ENCODE peak calls at places on chromosomes 7 and 10, in six cellular contexts. One of them, this sample, is unnamed.
A peak's percentile ranks its signal among the peaks of the same experiment; 100 is the strongest.

GRCh38 chr10:974038-974784 is 14.0 kb upstream of the GTPBP4 start:
- DNase-seq in nephron progenitor cell: no peak
- DNase-seq in heart right ventricle: no peak
- DNase-seq in kidney: no peak
- DNase-seq in GM20000: no peak
- DNase-seq in psoas muscle: no peak
- DNase-seq in this sample: no peak

GRCh38 chr10:110310741-110311140 is 6.0 kb upstream of the SMNDC1 start:
- DNase-seq in nephron progenitor cell: no peak
- DNase-seq in heart right ventricle: no peak
- DNase-seq in kidney: no peak
- DNase-seq in GM20000: no peak
- DNase-seq in psoas muscle: no peak
- DNase-seq in this sample: no peak

GRCh38 chr7:105131033-105131656 is 117.1 kb downstream of the KMT2E start:
- DNase-seq in nephron progenitor cell: peak; percentile 32
- DNase-seq in heart right ventricle: no peak
- DNase-seq in kidney: no peak
- DNase-seq in GM20000: peak; percentile 26
- DNase-seq in psoas muscle: no peak
- DNase-seq in this sample: no peak

GRCh38 chr7:148664319-148664718 is 34.4 kb upstream of the CUL1 start:
- DNase-seq in nephron progenitor cell: no peak
- DNase-seq in heart right ventricle: peak; percentile 41
- DNase-seq in kidney: peak; percentile 82
- DNase-seq in GM20000: no peak
- DNase-seq in psoas muscle: no peak
- DNase-seq in this sample: no peak

GRCh38 chr10:112209534-112210200 is 26.1 kb upstream of the GPAM start:
- DNase-seq in nephron progenitor cell: no peak
- DNase-seq in heart right ventricle: no peak
- DNase-seq in kidney: peak; percentile 73
- DNase-seq in GM20000: no peak
- DNase-seq in psoas muscle: no peak
- DNase-seq in this sample: no peak

GRCh38 chr7:137953043-137953691 is 48.7 kb downstream of the CREB3L2 start:
- DNase-seq in nephron progenitor cell: no peak
- DNase-seq in heart right ventricle: no peak
- DNase-seq in kidney: no peak
- DNase-seq in GM20000: no peak
- DNase-seq in psoas muscle: no peak
- DNase-seq in this sample: no peak

GRCh38 chr10:35780970-35781642 is 139.0 kb upstream of the FZD8 start:
- DNase-seq in nephron progenitor cell: no peak
- DNase-seq in heart right ventricle: no peak
- DNase-seq in kidney: no peak
- DNase-seq in GM20000: no peak
- DNase-seq in psoas muscle: no peak
- DNase-seq in this sample: no peak

GRCh38 chr7:87567052-87567451 is 33.6 kb downstream of the ABCB1 start:
- DNase-seq in nephron progenitor cell: no peak
- DNase-seq in heart right ventricle: no peak
- DNase-seq in kidney: no peak
- DNase-seq in GM20000: no peak
- DNase-seq in psoas muscle: no peak
- DNase-seq in this sample: no peak

GRCh38 chr7:101124376-101125056 is 2.4 kb upstream of the SERPINE1 start:
- DNase-seq in nephron progenitor cell: no peak
- DNase-seq in heart right ventricle: no peak
- DNase-seq in kidney: no peak
- DNase-seq in GM20000: no peak
- DNase-seq in psoas muscle: no peak
- DNase-seq in this sample: no peak

GRCh38 chr7:4236389-4236788 is 445.7 kb upstream of the FOXK1 start:
- DNase-seq in nephron progenitor cell: no peak
- DNase-seq in heart right ventricle: no peak
- DNase-seq in kidney: no peak
- DNase-seq in GM20000: no peak
- DNase-seq in psoas muscle: no peak
- DNase-seq in this sample: peak; percentile 59

GRCh38 chr10:29858352-29859267 is 200.8 kb downstream of the JCAD start:
- DNase-seq in nephron progenitor cell: peak; percentile 43
- DNase-seq in heart right ventricle: peak; percentile 67
- DNase-seq in kidney: peak; percentile 80
- DNase-seq in GM20000: no peak
- DNase-seq in psoas muscle: peak; percentile 86
- DNase-seq in this sample: no peak

GRCh38 chr10:74047871-74048270 is 50.0 kb downstream of the VCL start:
- DNase-seq in nephron progenitor cell: no peak
- DNase-seq in heart right ventricle: no peak
- DNase-seq in kidney: no peak
- DNase-seq in GM20000: no peak
- DNase-seq in psoas muscle: no peak
- DNase-seq in this sample: no peak

GRCh38 chr7:81211617-81212016 is 292.8 kb upstream of the SEMA3C start:
- DNase-seq in nephron progenitor cell: no peak
- DNase-seq in heart right ventricle: no peak
- DNase-seq in kidney: no peak
- DNase-seq in GM20000: no peak
- DNase-seq in psoas muscle: no peak
- DNase-seq in this sample: no peak

GRCh38 chr10:99461230-99461629 is 30.8 kb upstream of the GOT1 start:
- DNase-seq in nephron progenitor cell: no peak
- DNase-seq in heart right ventricle: no peak
- DNase-seq in kidney: no peak
- DNase-seq in GM20000: no peak
- DNase-seq in psoas muscle: no peak
- DNase-seq in this sample: no peak

GRCh38 chr7:123538189-123538714 is 3.9 kb upstream of the IQUB start:
- DNase-seq in nephron progenitor cell: no peak
- DNase-seq in heart right ventricle: no peak
- DNase-seq in kidney: no peak
- DNase-seq in GM20000: no peak
- DNase-seq in psoas muscle: no peak
- DNase-seq in this sample: no peak

GRCh38 chr10:63605568-63605967 is 84.4 kb downstream of the REEP3 start:
- DNase-seq in nephron progenitor cell: no peak
- DNase-seq in heart right ventricle: no peak
- DNase-seq in kidney: no peak
- DNase-seq in GM20000: no peak
- DNase-seq in psoas muscle: no peak
- DNase-seq in this sample: no peak

GRCh38 chr7:24075426-24075810 is 208.6 kb upstream of the NPY start:
- DNase-seq in nephron progenitor cell: no peak
- DNase-seq in heart right ventricle: no peak
- DNase-seq in kidney: no peak
- DNase-seq in GM20000: no peak
- DNase-seq in psoas muscle: no peak
- DNase-seq in this sample: no peak

GRCh38 chr10:31404640-31405039 is 85.6 kb downstream of the ZEB1 start:
- DNase-seq in nephron progenitor cell: no peak
- DNase-seq in heart right ventricle: no peak
- DNase-seq in kidney: no peak
- DNase-seq in GM20000: no peak
- DNase-seq in psoas muscle: no peak
- DNase-seq in this sample: no peak

GRCh38 chr10:42980553-42981357 is 96.1 kb upstream of the RET start:
- DNase-seq in nephron progenitor cell: no peak
- DNase-seq in heart right ventricle: no peak
- DNase-seq in kidney: peak; percentile 39
- DNase-seq in GM20000: no peak
- DNase-seq in psoas muscle: peak; percentile 39
- DNase-seq in this sample: no peak

GRCh38 chr10:126122856-126123255 is 226.5 kb downstream of the FANK1 start:
- DNase-seq in nephron progenitor cell: no peak
- DNase-seq in heart right ventricle: no peak
- DNase-seq in kidney: no peak
- DNase-seq in GM20000: no peak
- DNase-seq in psoas muscle: no peak
- DNase-seq in this sample: no peak

GRCh38 chr7:64794171-64794844 is at the start of gene ZNF138:
- DNase-seq in nephron progenitor cell: peak; percentile 94
- DNase-seq in heart right ventricle: peak; percentile 94
- DNase-seq in kidney: peak; percentile 98
- DNase-seq in GM20000: peak; percentile 96
- DNase-seq in psoas muscle: peak; percentile 97
- DNase-seq in this sample: peak; percentile 98
- TF ChIP-seq CTCF in nephron progenitor cell: no peak
- TF ChIP-seq CTCF in heart right ventricle: no peak
- TF ChIP-seq CTCF in kidney: no peak
- TF ChIP-seq CTCF in GM20000: no peak
- TF ChIP-seq CTCF in psoas muscle: no peak
- TF ChIP-seq CTCF in this sample: peak; percentile 30

GRCh38 chr7:73504920-73505319 is 17.2 kb downstream of the BAZ1B start:
- DNase-seq in nephron progenitor cell: no peak
- DNase-seq in heart right ventricle: no peak
- DNase-seq in kidney: no peak
- DNase-seq in GM20000: no peak
- DNase-seq in psoas muscle: no peak
- DNase-seq in this sample: no peak

GRCh38 chr7:73507556-73507955 is 14.5 kb downstream of the BAZ1B start:
- DNase-seq in nephron progenitor cell: no peak
- DNase-seq in heart right ventricle: no peak
- DNase-seq in kidney: no peak
- DNase-seq in GM20000: no peak
- DNase-seq in psoas muscle: no peak
- DNase-seq in this sample: no peak

GRCh38 chr7:73512018-73512780 is 9.9 kb downstream of the BAZ1B start:
- DNase-seq in nephron progenitor cell: no peak
- DNase-seq in heart right ventricle: no peak
- DNase-seq in kidney: no peak
- DNase-seq in GM20000: no peak
- DNase-seq in psoas muscle: no peak
- DNase-seq in this sample: no peak

GRCh38 chr7:73504017-73504416 is 18.1 kb downstream of the BAZ1B start:
- DNase-seq in nephron progenitor cell: no peak
- DNase-seq in heart right ventricle: no peak
- DNase-seq in kidney: no peak
- DNase-seq in GM20000: no peak
- DNase-seq in psoas muscle: no peak
- DNase-seq in this sample: no peak

DNA sequence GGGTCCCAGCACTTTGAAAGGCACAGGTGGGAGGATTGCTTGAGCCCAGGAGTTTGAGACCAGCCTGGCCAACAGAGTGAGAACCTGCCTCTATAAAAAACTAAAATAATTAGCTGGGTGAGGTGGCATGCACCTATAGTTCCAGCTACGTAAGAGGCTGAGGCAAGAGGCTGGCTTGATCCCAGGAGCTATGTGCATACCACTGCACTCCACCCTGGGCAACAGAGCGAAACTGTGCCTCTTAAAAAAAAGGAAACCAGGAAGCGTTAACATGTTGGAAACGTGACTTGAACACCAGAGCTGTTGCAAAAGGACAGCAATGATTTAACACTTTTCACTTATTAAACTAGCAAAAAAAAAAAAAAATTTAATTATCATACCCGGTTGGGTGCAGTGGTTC is 12.6 kb downstream of the BAZ1B start:
- DNase-seq in nephron progenitor cell: no peak
- DNase-seq in heart right ventricle: no peak
- DNase-seq in kidney: peak; percentile 78
- DNase-seq in GM20000: no peak
- DNase-seq in psoas muscle: no peak
- DNase-seq in this sample: no peak
- TF ChIP-seq CTCF in nephron progenitor cell: no peak
- TF ChIP-seq CTCF in heart right ventricle: no peak
- TF ChIP-seq CTCF in kidney: no peak
- TF ChIP-seq CTCF in GM20000: no peak
- TF ChIP-seq CTCF in psoas muscle: no peak
- TF ChIP-seq CTCF in this sample: no peak

DNA sequence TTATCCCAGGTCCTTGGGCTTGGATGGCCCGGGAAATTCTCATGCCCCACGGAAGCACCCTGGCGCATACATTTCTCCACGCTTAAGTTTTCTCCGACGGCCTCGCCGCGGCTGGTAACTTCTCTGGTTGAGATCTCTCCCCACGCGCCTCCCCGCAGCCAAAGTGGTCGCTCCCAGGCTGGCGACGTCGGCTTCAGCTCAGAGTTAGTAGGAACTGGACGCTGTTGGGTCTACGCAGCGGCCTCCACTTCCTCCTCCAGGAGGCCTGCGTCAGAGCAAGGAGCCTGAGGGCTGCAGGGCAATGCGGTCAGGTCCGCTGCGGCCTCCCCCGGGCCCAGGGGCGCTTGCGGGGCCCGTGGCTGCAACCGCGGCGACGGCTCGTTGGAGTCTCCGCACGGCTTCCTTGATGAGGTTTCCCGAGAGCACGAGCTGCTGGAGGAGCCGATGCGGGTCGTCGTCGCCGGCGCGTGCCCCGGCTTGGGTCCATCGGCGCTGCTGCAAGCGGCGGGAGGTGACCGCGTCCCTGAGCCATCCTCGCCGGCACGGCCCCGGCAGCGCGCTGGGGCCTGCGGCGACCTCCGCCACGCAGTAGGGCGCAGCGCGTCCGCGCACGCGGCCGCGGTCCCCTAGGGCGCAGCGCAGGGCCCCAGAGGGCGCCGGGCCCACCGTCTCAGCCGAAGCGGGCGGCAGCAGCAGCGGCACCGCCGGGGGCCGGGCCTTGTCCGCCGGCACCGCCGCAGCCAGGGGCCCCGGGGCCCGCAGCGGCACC is 744 bp downstream of the FRAT2 start:
- DNase-seq in nephron progenitor cell: peak; percentile 54
- DNase-seq in heart right ventricle: peak; percentile 52
- DNase-seq in kidney: peak; percentile 86
- DNase-seq in GM20000: peak; percentile 63
- DNase-seq in psoas muscle: peak; percentile 79
- DNase-seq in this sample: no peak
- TF ChIP-seq CTCF in nephron progenitor cell: no peak
- TF ChIP-seq CTCF in heart right ventricle: no peak
- TF ChIP-seq CTCF in kidney: no peak
- TF ChIP-seq CTCF in GM20000: no peak
- TF ChIP-seq CTCF in psoas muscle: no peak
- TF ChIP-seq CTCF in this sample: no peak

GRCh38 chr7:151568951-151569652 is 49.4 kb upstream of the RHEB start:
- DNase-seq in nephron progenitor cell: peak; percentile 42
- DNase-seq in heart right ventricle: no peak
- DNase-seq in kidney: no peak
- DNase-seq in GM20000: no peak
- DNase-seq in psoas muscle: no peak
- DNase-seq in this sample: no peak

GRCh38 chr7:151566897-151567320 is 47.2 kb upstream of the RHEB start:
- DNase-seq in nephron progenitor cell: no peak
- DNase-seq in heart right ventricle: no peak
- DNase-seq in kidney: no peak
- DNase-seq in GM20000: no peak
- DNase-seq in psoas muscle: no peak
- DNase-seq in this sample: no peak

GRCh38 chr7:151571471-151571870 is 51.8 kb upstream of the RHEB start:
- DNase-seq in nephron progenitor cell: no peak
- DNase-seq in heart right ventricle: no peak
- DNase-seq in kidney: no peak
- DNase-seq in GM20000: no peak
- DNase-seq in psoas muscle: no peak
- DNase-seq in this sample: no peak

GRCh38 chr7:151572136-151572535 is 52.4 kb upstream of the RHEB start:
- DNase-seq in nephron progenitor cell: no peak
- DNase-seq in heart right ventricle: no peak
- DNase-seq in kidney: no peak
- DNase-seq in GM20000: no peak
- DNase-seq in psoas muscle: no peak
- DNase-seq in this sample: no peak

GRCh38 chr7:151570366-151570915 is 50.7 kb upstream of the RHEB start:
- DNase-seq in nephron progenitor cell: no peak
- DNase-seq in heart right ventricle: no peak
- DNase-seq in kidney: no peak
- DNase-seq in GM20000: no peak
- DNase-seq in psoas muscle: no peak
- DNase-seq in this sample: no peak
- TF ChIP-seq CTCF in nephron progenitor cell: no peak
- TF ChIP-seq CTCF in heart right ventricle: peak; percentile 8
- TF ChIP-seq CTCF in kidney: no peak
- TF ChIP-seq CTCF in GM20000: no peak
- TF ChIP-seq CTCF in psoas muscle: peak; percentile 44
- TF ChIP-seq CTCF in this sample: peak; percentile 87